ENCODE peak calls at places on chromosomes 13 and 19, in six cellular contexts. One of them, this sample, is unnamed.

GRCh38 chr13:44273991-44274810 is 99.4 kb upstream of the SERP2 start:
- DNase-seq in stimulated activated CD8-positive, alpha-beta memory T cell treated with anti-CD3 and anti-CD28 coated beads, Interleukin-7, amount 100 ng/mL, for 1 hour: no peak
- DNase-seq in nephron progenitor cell: no peak
- DNase-seq in uterus: peak
- DNase-seq in activated naive CD4-positive, alpha-beta T cell: no peak
- DNase-seq in hepatic stellate cell: peak
- DNase-seq in this sample: no peak

GRCh38 chr19:45103625-45104319 is 10.8 kb downstream of the PPP1R37 start:
- DNase-seq in stimulated activated CD8-positive, alpha-beta memory T cell treated with anti-CD3 and anti-CD28 coated beads, Interleukin-7, amount 100 ng/mL, for 1 hour: no peak
- DNase-seq in nephron progenitor cell: peak
- DNase-seq in uterus: no peak
- DNase-seq in activated naive CD4-positive, alpha-beta T cell: no peak
- DNase-seq in hepatic stellate cell: no peak
- DNase-seq in this sample: no peak

GRCh38 chr19:46080561-46080960 is 39.8 kb upstream of the IGFL4 start:
- DNase-seq in stimulated activated CD8-positive, alpha-beta memory T cell treated with anti-CD3 and anti-CD28 coated beads, Interleukin-7, amount 100 ng/mL, for 1 hour: no peak
- DNase-seq in nephron progenitor cell: no peak
- DNase-seq in uterus: peak
- DNase-seq in activated naive CD4-positive, alpha-beta T cell: no peak
- DNase-seq in hepatic stellate cell: peak
- DNase-seq in this sample: no peak

GRCh38 chr13:44155422-44156293 is 218.0 kb upstream of the SERP2 start:
- DNase-seq in stimulated activated CD8-positive, alpha-beta memory T cell treated with anti-CD3 and anti-CD28 coated beads, Interleukin-7, amount 100 ng/mL, for 1 hour: no peak
- DNase-seq in nephron progenitor cell: peak
- DNase-seq in uterus: peak
- DNase-seq in activated naive CD4-positive, alpha-beta T cell: no peak
- DNase-seq in hepatic stellate cell: no peak
- DNase-seq in this sample: no peak

GRCh38 chr13:51614350-51614786 is 30.1 kb downstream of the WDFY2 start:
- DNase-seq in stimulated activated CD8-positive, alpha-beta memory T cell treated with anti-CD3 and anti-CD28 coated beads, Interleukin-7, amount 100 ng/mL, for 1 hour: no peak
- DNase-seq in nephron progenitor cell: no peak
- DNase-seq in uterus: peak
- DNase-seq in activated naive CD4-positive, alpha-beta T cell: peak
- DNase-seq in hepatic stellate cell: no peak
- DNase-seq in this sample: no peak

GRCh38 chr19:15989889-15990288 is 41.1 kb downstream of the OR10H4 start:
- DNase-seq in stimulated activated CD8-positive, alpha-beta memory T cell treated with anti-CD3 and anti-CD28 coated beads, Interleukin-7, amount 100 ng/mL, for 1 hour: no peak
- DNase-seq in nephron progenitor cell: no peak
- DNase-seq in uterus: no peak
- DNase-seq in activated naive CD4-positive, alpha-beta T cell: no peak
- DNase-seq in hepatic stellate cell: no peak
- DNase-seq in this sample: no peak

GRCh38 chr13:112725346-112726017 is 35.6 kb downstream of the ATP11A start:
- DNase-seq in stimulated activated CD8-positive, alpha-beta memory T cell treated with anti-CD3 and anti-CD28 coated beads, Interleukin-7, amount 100 ng/mL, for 1 hour: no peak
- DNase-seq in nephron progenitor cell: no peak
- DNase-seq in uterus: no peak
- DNase-seq in activated naive CD4-positive, alpha-beta T cell: no peak
- DNase-seq in hepatic stellate cell: peak
- DNase-seq in this sample: no peak

GRCh38 chr19:29549105-29550070 is 23.6 kb downstream of the VSTM2B start:
- DNase-seq in stimulated activated CD8-positive, alpha-beta memory T cell treated with anti-CD3 and anti-CD28 coated beads, Interleukin-7, amount 100 ng/mL, for 1 hour: no peak
- DNase-seq in nephron progenitor cell: no peak
- DNase-seq in uterus: no peak
- DNase-seq in activated naive CD4-positive, alpha-beta T cell: no peak
- DNase-seq in hepatic stellate cell: no peak
- DNase-seq in this sample: peak

GRCh38 chr13:92826197-92826596 is 400.4 kb upstream of the GPC6 start:
- DNase-seq in stimulated activated CD8-positive, alpha-beta memory T cell treated with anti-CD3 and anti-CD28 coated beads, Interleukin-7, amount 100 ng/mL, for 1 hour: no peak
- DNase-seq in nephron progenitor cell: no peak
- DNase-seq in uterus: no peak
- DNase-seq in activated naive CD4-positive, alpha-beta T cell: no peak
- DNase-seq in hepatic stellate cell: no peak
- DNase-seq in this sample: no peak

GRCh38 chr19:22608441-22608840 is 25.7 kb upstream of the ZNF492 start:
- DNase-seq in stimulated activated CD8-positive, alpha-beta memory T cell treated with anti-CD3 and anti-CD28 coated beads, Interleukin-7, amount 100 ng/mL, for 1 hour: no peak
- DNase-seq in nephron progenitor cell: no peak
- DNase-seq in uterus: no peak
- DNase-seq in activated naive CD4-positive, alpha-beta T cell: no peak
- DNase-seq in hepatic stellate cell: no peak
- DNase-seq in this sample: no peak

GRCh38 chr13:51612867-51613266 is 28.6 kb downstream of the WDFY2 start:
- DNase-seq in stimulated activated CD8-positive, alpha-beta memory T cell treated with anti-CD3 and anti-CD28 coated beads, Interleukin-7, amount 100 ng/mL, for 1 hour: no peak
- DNase-seq in nephron progenitor cell: no peak
- DNase-seq in uterus: no peak
- DNase-seq in activated naive CD4-positive, alpha-beta T cell: no peak
- DNase-seq in hepatic stellate cell: no peak
- DNase-seq in this sample: no peak

This sample was measured in H1.